ENCODE peak calls at places on chromosomes 2 and 18, in five cellular contexts. L is HL-60, W is AG10803, V is BE2C, I is neural progenitor cell. C is an unnamed sample.

GRCh38 chr2:28391564-28392296 is 928 bp upstream of the FOSL2 start:
- DNase-seq in L (peak), W (peak), V (peak), I (peak), C (peak)

GRCh38 chr2:121245913-121246312 is 39.1 kb downstream of the TFCP2L1 start:
- DNase-seq in L (no peak), W (no peak), V (no peak), I (no peak), C (no peak)

GRCh38 chr18:37124511-37124910 is 295.6 kb downstream of the KIAA1328 start:
- DNase-seq in L (no peak), W (peak), V (no peak), I (no peak), C (peak)

GRCh38 chr2:45755585-45756330 is 104.3 kb downstream of the PRKCE start:
- DNase-seq in L (no peak), W (peak), V (no peak), I (peak), C (no peak)

GRCh38 chr2:45382744-45383143 is 228.3 kb downstream of the SRBD1 start:
- DNase-seq in L (no peak), W (no peak), V (peak), I (no peak), C (peak)

GRCh38 chr2:216569765-216570164 is 63.5 kb upstream of the IGFBP2 start:
- DNase-seq in L (no peak), W (no peak), V (no peak), I (no peak), C (no peak)

GRCh38 chr2:71802556-71802955 is 345.1 kb downstream of the CYP26B1 start:
- DNase-seq in L (no peak), W (no peak), V (no peak), I (no peak), C (no peak)

GRCh38 chr2:54329482-54330225 is 73.6 kb upstream of the TSPYL6 start:
- DNase-seq in L (no peak), W (peak), V (no peak), I (no peak), C (peak)

GRCh38 chr2:119678021-119678656 is 862 bp upstream of the TMEM177 start:
- DNase-seq in L (no peak), W (no peak), V (peak), I (no peak), C (no peak)

GRCh38 chr2:83069724-83070123 is 1389.4 kb downstream of the SUCLG1 start:
- DNase-seq in L (no peak), W (peak), V (no peak), I (no peak), C (peak)

GRCh38 chr2:114550895-114551793 is 108.7 kb downstream of the DPP10 start:
- DNase-seq in L (peak), W (peak), V (peak), I (peak), C (peak)

GRCh38 chr2:30747206-30747605 is 60.0 kb downstream of the CAPN13 start:
- DNase-seq in L (no peak), W (no peak), V (no peak), I (no peak), C (no peak)

GRCh38 chr18:50131591-50131990 is 63.4 kb downstream of the MYO5B start:
- DNase-seq in L (no peak), W (no peak), V (no peak), I (no peak), C (peak)

GRCh38 chr2:71605781-71606241 is 152.4 kb downstream of the DYSF start:
- DNase-seq in L (no peak), W (no peak), V (no peak), I (no peak), C (no peak)

GRCh38 chr2:240247241-240247867 is 106.9 kb upstream of the OTOS start:
- DNase-seq in L (no peak), W (peak), V (no peak), I (no peak), C (no peak)

GRCh38 chr2:215657844-215658243 is 222.0 kb upstream of the FN1 start:
- DNase-seq in L (no peak), W (peak), V (no peak), I (no peak), C (peak)

GRCh38 chr2:72747344-72747743 is 78.5 kb downstream of the EXOC6B start:
- DNase-seq in L (no peak), W (no peak), V (no peak), I (no peak), C (no peak)

GRCh38 chr2:63369146-63369545 is 219.1 kb downstream of the WDPCP start:
- DNase-seq in L (no peak), W (no peak), V (no peak), I (no peak), C (no peak)

GRCh38 chr18:12842459-12843380 is 41.3 kb downstream of the PTPN2 start:
- DNase-seq in L (no peak), W (no peak), V (no peak), I (no peak), C (no peak)

GRCh38 chr2:96163768-96164429 is 18.7 kb upstream of the DUSP2 start:
- DNase-seq in L (no peak), W (no peak), V (no peak), I (no peak), C (no peak)

GRCh38 chr2:234630676-234631350 is 133.9 kb upstream of the ARL4C start:
- DNase-seq in L (no peak), W (peak), V (no peak), I (no peak), C (peak)

GRCh38 chr18:27473359-27473758 is 288.3 kb upstream of the CHST9 start:
- DNase-seq in L (no peak), W (no peak), V (no peak), I (no peak), C (no peak)

GRCh38 chr2:156399950-156400703 is 36.1 kb upstream of the GPD2 start:
- DNase-seq in L (peak), W (peak), V (peak), I (peak), C (peak)

GRCh38 chr2:67650292-67651133 is 253.4 kb downstream of the ETAA1 start:
- DNase-seq in L (peak), W (peak), V (peak), I (peak), C (peak)

GRCh38 chr2:239290618-239291504 is 110.0 kb downstream of the HDAC4 start:
- DNase-seq in L (no peak), W (no peak), V (no peak), I (peak), C (peak)

GRCh38 chr18:32439802-32440201 is 30.9 kb downstream of the GAREM1 start:
- DNase-seq in L (no peak), W (no peak), V (no peak), I (peak), C (peak)

GRCh38 chr2:106517329-106517728 is 30.2 kb downstream of the CD8B2 start:
- DNase-seq in L (no peak), W (no peak), V (no peak), I (no peak), C (no peak)

GRCh38 chr2:27379840-27380625 is 501 bp downstream of the ZNF513 start:
- DNase-seq in L (peak), W (peak), V (no peak), I (no peak), C (peak)

GRCh38 chr2:224347181-224348051 is 54.5 kb downstream of the FAM124B start:
- DNase-seq in L (no peak), W (no peak), V (no peak), I (no peak), C (no peak)

GRCh38 chr18:9987931-9988330 is 74.1 kb downstream of the VAPA start:
- DNase-seq in L (no peak), W (no peak), V (no peak), I (peak), C (no peak)

GRCh38 chr2:147026664-147027278 is 818.1 kb upstream of the ACVR2A start:
- DNase-seq in L (no peak), W (peak), V (no peak), I (no peak), C (peak)

DNA sequence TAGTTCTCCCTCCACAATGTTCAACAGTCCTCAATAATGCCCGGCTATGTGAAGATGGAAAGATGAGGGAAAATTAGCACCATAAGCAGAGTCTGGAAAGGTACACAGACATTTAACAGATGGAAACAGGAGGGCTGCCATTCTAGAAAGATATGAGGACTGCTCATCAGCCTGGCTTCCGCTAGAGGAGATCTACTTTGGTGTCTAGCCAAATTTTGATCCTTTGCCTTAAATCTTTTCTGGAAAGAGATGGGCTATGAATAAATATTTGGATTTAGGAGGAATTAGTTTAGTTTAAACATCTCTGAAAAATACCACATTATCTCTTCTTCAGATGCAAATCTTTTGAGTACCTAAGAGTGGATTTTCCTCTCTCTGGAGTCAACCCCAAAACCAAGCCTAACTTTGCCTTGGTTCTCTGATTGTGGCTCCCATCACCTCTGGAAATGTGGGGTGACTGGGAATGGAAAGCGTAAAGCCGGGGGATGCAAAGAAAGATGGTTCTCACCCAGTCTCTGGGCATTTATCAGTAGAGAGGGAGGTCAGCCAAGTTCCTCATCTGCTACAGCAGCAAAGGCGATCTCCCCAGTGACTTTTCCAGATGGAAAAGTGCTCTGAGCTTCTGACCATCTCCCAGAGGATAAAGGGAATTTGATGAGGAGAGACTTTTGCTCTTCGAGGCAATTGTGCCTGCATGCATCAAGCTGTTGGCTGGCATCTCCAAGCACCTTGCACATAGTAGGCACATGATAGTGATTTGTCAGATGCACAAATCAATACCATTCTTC is 410.6 kb downstream of the ZNF521 start:
- DNase-seq in L (no peak), W (no peak), V (no peak), I (no peak), C (no peak)
- H3K4me3 ChIP-seq in L (no peak), W (no peak), V (no peak), I (no peak), C (no peak)

DNA sequence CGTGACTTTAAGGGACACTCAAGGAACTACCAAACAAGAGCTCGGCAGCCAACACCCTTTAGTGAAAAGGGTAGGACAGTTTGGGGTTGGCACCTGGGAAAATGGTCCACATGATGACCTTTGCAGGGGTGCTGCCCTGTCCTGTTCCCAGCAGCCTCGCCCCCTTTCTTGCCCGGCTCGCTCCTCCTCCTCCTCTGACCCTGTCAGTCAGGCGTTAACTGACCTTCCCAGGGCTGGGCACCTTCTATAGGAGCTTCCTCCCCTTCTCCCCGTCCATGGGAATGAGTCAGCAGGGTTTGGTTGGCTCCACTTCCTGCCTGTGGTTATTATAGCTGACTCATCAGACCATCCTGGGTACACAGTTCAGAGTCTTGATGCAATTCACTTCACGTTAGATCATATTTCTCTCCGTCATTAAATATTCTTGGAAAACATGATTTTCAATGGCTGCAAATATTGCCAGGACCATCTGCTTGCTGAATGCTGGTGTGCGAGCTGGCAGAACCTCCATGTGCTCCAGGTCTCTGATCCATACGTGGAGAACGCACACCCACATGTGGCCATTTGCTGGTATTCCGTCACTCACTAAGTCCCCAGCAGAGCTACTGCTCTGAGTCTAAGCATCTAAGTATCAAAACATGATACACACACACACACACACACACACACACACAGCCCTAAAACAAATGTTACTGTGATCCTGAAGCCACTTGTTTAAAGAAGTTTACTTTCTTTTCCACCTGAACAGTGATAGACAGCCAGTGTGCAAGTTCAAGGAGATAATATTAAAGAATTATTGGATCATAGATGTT is 185.0 kb downstream of the ANAPC1 start:
- DNase-seq in L (peak), W (peak), V (peak), I (no peak), C (peak)
- TF ChIP-seq CTCF in L (peak), W (peak), V (peak), I (peak), C (peak)

GRCh38 chr2:130837175-130837810 is 579 bp downstream of the ARHGEF4 start:
- DNase-seq in L (no peak), W (no peak), V (no peak), I (peak), C (no peak)
- H3K4me3 ChIP-seq in L (no peak), W (no peak), V (no peak), I (peak), C (peak)

GRCh38 chr2:174036825-174037224 is 71.7 kb upstream of the SP3 start:
- DNase-seq in L (no peak), W (no peak), V (no peak), I (no peak), C (no peak)

GRCh38 chr2:174038472-174038871 is 73.3 kb upstream of the SP3 start:
- DNase-seq in L (peak), W (no peak), V (no peak), I (no peak), C (no peak)

GRCh38 chr2:174033163-174033550 is 68.0 kb upstream of the SP3 start:
- DNase-seq in L (no peak), W (no peak), V (no peak), I (no peak), C (no peak)

GRCh38 chr2:174035117-174035516 is 69.9 kb upstream of the SP3 start:
- DNase-seq in L (no peak), W (no peak), V (no peak), I (no peak), C (no peak)

GRCh38 chr2:174035981-174036742 is 71.0 kb upstream of the SP3 start:
- DNase-seq in L (no peak), W (peak), V (no peak), I (no peak), C (peak)
- TF ChIP-seq CTCF in L (no peak), W (peak), V (peak), I (peak), C (no peak)

GRCh38 chr2:10078001-10078400 is 2.2 kb downstream of the CYS1 start:
- DNase-seq in L (no peak), W (no peak), V (no peak), I (no peak), C (no peak)

GRCh38 chr2:10079931-10080535 is at the start of gene CYS1:
- DNase-seq in L (no peak), W (peak), V (no peak), I (peak), C (no peak)

GRCh38 chr2:10076988-10077527 is 3.2 kb downstream of the CYS1 start:
- DNase-seq in L (no peak), W (no peak), V (no peak), I (no peak), C (no peak)

GRCh38 chr2:10079192-10079930 is 850 bp downstream of the CYS1 start:
- DNase-seq in L (no peak), W (peak), V (no peak), I (peak), C (peak)

GRCh38 chr2:10078704-10079191 is 1.5 kb downstream of the CYS1 start:
- DNase-seq in L (no peak), W (peak), V (no peak), I (no peak), C (no peak)
- H3K4me3 ChIP-seq in L (no peak), W (peak), V (no peak), I (peak), C (no peak)

GRCh38 chr18:34595673-34596072 is 114.4 kb upstream of the DTNA start:
- DNase-seq in L (no peak), W (peak), V (no peak), I (peak), C (peak)
- TF ChIP-seq CTCF in L (peak), W (peak), V (no peak), I (peak), C (peak)

GRCh38 chr2:237697586-237698337 is 70.4 kb downstream of the LRRFIP1 start:
- DNase-seq in L (no peak), W (no peak), V (no peak), I (no peak), C (peak)
- H3K4me3 ChIP-seq in L (no peak), W (no peak), V (no peak), I (no peak), C (no peak)

DNA sequence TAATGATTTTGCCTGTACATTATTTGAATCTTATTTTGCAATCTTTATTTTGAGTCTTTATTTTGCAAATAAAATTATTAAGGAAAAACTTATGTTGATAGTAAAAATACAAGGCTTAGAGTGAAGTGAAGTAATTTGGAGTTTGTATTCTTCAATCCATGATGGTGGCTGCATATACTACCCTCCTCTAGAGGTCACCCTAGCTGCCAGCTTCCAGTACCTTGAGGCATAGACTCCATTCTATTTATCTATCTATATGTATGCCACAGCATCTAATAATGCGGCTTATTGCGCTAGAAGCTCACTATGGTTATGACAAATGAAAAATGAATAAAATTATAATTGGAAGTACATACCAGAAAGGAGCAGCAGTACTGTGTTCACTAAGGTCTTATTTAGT is 20.3 kb upstream of the HNMT start:
- DNase-seq in L (no peak), W (no peak), V (no peak), I (no peak), C (no peak)
- TF ChIP-seq CTCF in L (no peak), W (no peak), V (peak), I (no peak), C (no peak)

C was measured in bronchial epithelial cell.